ENCODE peak calls at places on chromosomes 4 and X, in seven cellular contexts. L is NCI-H82; T is activated CD4-positive, alpha-beta T cell treated with anti-CD3 and anti-CD28 coated beads for 24 hours; D is globus pallidus; O is T-cell; P is progenitor cell of endocrine pancreas; B is activated T-cell treated with anti-CD3 and anti-CD28 coated beads, Interleukin-2, amount 50 U/mL, for 1 hour. Q is an unnamed sample.

GRCh38 chr4:148852092-148852699 is 410.0 kb upstream of the NR3C2 start:
- DNase-seq in L (no peak), T (no peak), D (no peak), O (no peak), P (no peak), B (no peak), Q (no peak)

GRCh38 chrX:15206306-15206705 is 63.6 kb downstream of the ASB9 start:
- DNase-seq in L (peak), T (no peak), D (no peak), O (no peak), P (no peak), B (no peak), Q (no peak)

GRCh38 chr4:175308236-175308635 is 390.1 kb downstream of the ADAM29 start:
- DNase-seq in L (no peak), T (no peak), D (no peak), O (no peak), P (no peak), B (no peak), Q (no peak)

GRCh38 chr4:2497931-2498330 is 29.0 kb downstream of the RNF4 start:
- DNase-seq in L (no peak), T (no peak), D (peak), O (no peak), P (no peak), B (no peak), Q (peak)

GRCh38 chrX:12974217-12974796 is 603 bp upstream of the TMSB4X start:
- DNase-seq in L (peak), T (no peak), D (no peak), O (no peak), P (no peak), B (peak), Q (no peak)

GRCh38 chr4:127708985-127709384 is 21.2 kb upstream of the SLC25A31 start:
- DNase-seq in L (no peak), T (no peak), D (no peak), O (no peak), P (no peak), B (no peak), Q (no peak)

GRCh38 chr4:141977433-141977832 is 341.1 kb downstream of the IL15 start:
- DNase-seq in L (no peak), T (no peak), D (no peak), O (no peak), P (no peak), B (no peak), Q (no peak)

GRCh38 chrX:1750267-1750666 is 135.4 kb downstream of the ASMT start:
- DNase-seq in L (no peak), T (no peak), D (no peak), O (no peak), P (no peak), B (no peak), Q (no peak)

GRCh38 chr4:3087398-3087797 is 12.9 kb downstream of the HTT start:
- DNase-seq in L (no peak), T (no peak), D (no peak), O (no peak), P (no peak), B (no peak), Q (no peak)

GRCh38 chr4:145436793-145437192 is 44.9 kb upstream of the SMAD1 start:
- DNase-seq in L (no peak), T (no peak), D (no peak), O (no peak), P (no peak), B (no peak), Q (no peak)

GRCh38 chrX:39985551-39985950 is 112.2 kb downstream of the BCOR start:
- DNase-seq in L (no peak), T (no peak), D (no peak), O (no peak), P (no peak), B (no peak), Q (no peak)

GRCh38 chrX:151019837-151020236 is 36.7 kb downstream of the HMGB3 start:
- DNase-seq in L (no peak), T (no peak), D (no peak), O (no peak), P (no peak), B (no peak), Q (no peak)

GRCh38 chrX:40291553-40291952 is 193.8 kb upstream of the BCOR start:
- DNase-seq in L (no peak), T (no peak), D (no peak), O (no peak), P (no peak), B (no peak), Q (no peak)

GRCh38 chr4:164997324-164997723 is 19.9 kb upstream of the TRIM61 start:
- DNase-seq in L (peak), T (no peak), D (peak), O (no peak), P (no peak), B (no peak), Q (no peak)

GRCh38 chrX:134737721-134738369 is 79.6 kb upstream of the PLAC1 start:
- DNase-seq in L (no peak), T (no peak), D (no peak), O (no peak), P (no peak), B (no peak), Q (no peak)

GRCh38 chr4:94577136-94577535 is 125.4 kb downstream of the PDLIM5 start:
- DNase-seq in L (peak), T (no peak), D (peak), O (no peak), P (no peak), B (no peak), Q (no peak)

GRCh38 chrX:129984196-129984962 is 1.9 kb downstream of the BCORL1 start:
- DNase-seq in L (peak), T (no peak), D (no peak), O (no peak), P (peak), B (peak), Q (no peak)

GRCh38 chr4:147056951-147057630 is 111.4 kb upstream of the TTC29 start:
- DNase-seq in L (no peak), T (no peak), D (no peak), O (no peak), P (no peak), B (no peak), Q (no peak)

GRCh38 chrX:22366166-22366702 is 93.5 kb downstream of the CBLL2 start:
- DNase-seq in L (no peak), T (no peak), D (no peak), O (no peak), P (no peak), B (no peak), Q (no peak)

GRCh38 chr4:148854203-148854602 is 412.0 kb upstream of the NR3C2 start:
- DNase-seq in L (no peak), T (no peak), D (no peak), O (no peak), P (no peak), B (no peak), Q (no peak)

GRCh38 chrX:13794417-13794816 is 22.5 kb downstream of the GPM6B start:
- DNase-seq in L (no peak), T (no peak), D (no peak), O (no peak), P (no peak), B (no peak), Q (no peak)

GRCh38 chr4:140238353-140239041 is 84.5 kb upstream of the MAML3 start:
- DNase-seq in L (peak), T (no peak), D (peak), O (no peak), P (no peak), B (no peak), Q (no peak)

GRCh38 chrX:9148626-9149385 is 114.9 kb upstream of the FAM9B start:
- DNase-seq in L (no peak), T (no peak), D (no peak), O (no peak), P (no peak), B (no peak), Q (no peak)

GRCh38 chrX:71366674-71367256 is 608 bp downstream of the TAF1 start:
- DNase-seq in L (peak), T (no peak), D (peak), O (peak), P (peak), B (peak), Q (no peak)

GRCh38 chr4:25703731-25704388 is 48.2 kb downstream of the SLC34A2 start:
- DNase-seq in L (no peak), T (no peak), D (no peak), O (no peak), P (no peak), B (no peak), Q (no peak)